ENCODE peak calls at places on chromosomes 7 and 10, in four cellular contexts. U is fibroblast of mammary gland, Q is cardiac fibroblast, S is mammary epithelial cell. P is an unnamed sample.

GRCh38 chr10:117198088-117198487 is 799 bp downstream of the KCNK18 start:
- DNase-seq in U (no peak), S (no peak), Q (no peak), P (no peak)

GRCh38 chr10:70295946-70296345 is 12.1 kb upstream of the NPFFR1 start:
- DNase-seq in U (no peak), Q (no peak), S (no peak), P (no peak)

GRCh38 chr7:140079121-140079536 is 16.4 kb upstream of the PARP12 start:
- DNase-seq in S (peak), Q (peak), U (peak), P (no peak)

GRCh38 chr10:59682986-59683937 is 26.4 kb downstream of the SLC16A9 start:
- DNase-seq in Q (no peak), S (peak), U (peak), P (no peak)

GRCh38 chr10:98267894-98268693 is at the start of gene LOXL4:
- DNase-seq in S (no peak), U (peak), Q (peak), P (no peak)

GRCh38 chr7:157129200-157129599 is 9.5 kb upstream of the UBE3C start:
- DNase-seq in U (no peak), Q (no peak), S (no peak), P (no peak)

GRCh38 chr7:143145-143751 is 49.1 kb upstream of the FAM20C start:
- DNase-seq in Q (no peak), S (no peak), U (no peak), P (no peak)

GRCh38 chr7:76356823-76357222 is 2.0 kb downstream of the YWHAG start:
- DNase-seq in S (peak), Q (no peak), U (peak), P (no peak)

GRCh38 chr10:600876-601275 is 88.6 kb downstream of the DIP2C start:
- DNase-seq in Q (no peak), U (peak), S (no peak), P (no peak)

GRCh38 chr10:93600861-93601773 is at the start of gene RBP4:
- DNase-seq in Q (peak), U (peak), S (no peak), P (no peak)

DNA sequence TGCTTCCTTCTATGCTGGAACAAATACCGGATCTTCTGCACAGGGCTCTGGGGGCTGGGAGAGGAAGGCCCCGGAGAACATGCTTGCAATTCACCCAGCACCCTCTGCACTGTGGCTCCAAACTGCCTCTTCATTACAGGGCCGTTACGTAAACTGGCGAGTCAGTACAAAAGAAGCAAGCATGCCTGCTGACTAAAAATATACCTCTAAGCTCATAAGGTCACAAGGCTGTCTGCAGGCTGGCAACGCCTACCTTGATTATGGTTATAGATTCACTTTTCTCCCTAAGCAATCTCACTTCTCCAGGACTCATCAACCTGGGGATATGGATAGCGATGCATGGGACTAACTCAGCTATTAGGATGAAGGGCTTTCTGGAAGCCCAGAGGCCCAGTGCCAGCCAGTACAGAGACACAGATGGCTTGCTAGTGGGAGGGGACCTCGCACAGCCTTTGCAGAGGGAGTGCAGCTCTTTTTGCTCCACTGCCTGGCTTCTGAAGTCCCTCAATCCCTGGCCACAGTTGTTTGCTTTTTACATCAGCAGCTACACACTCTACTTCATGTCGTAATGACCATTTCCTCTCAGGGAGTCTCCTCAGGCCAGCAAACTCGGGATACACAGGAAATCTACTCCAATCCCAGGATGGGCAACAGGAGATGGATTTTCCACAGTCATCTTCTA is 96.1 kb downstream of the SH3PXD2A start:
- DNase-seq in S (peak), U (peak), Q (peak), P (no peak)
- TF ChIP-seq CTCF in S (no peak), U (no peak), Q (peak), P (no peak)

DNA sequence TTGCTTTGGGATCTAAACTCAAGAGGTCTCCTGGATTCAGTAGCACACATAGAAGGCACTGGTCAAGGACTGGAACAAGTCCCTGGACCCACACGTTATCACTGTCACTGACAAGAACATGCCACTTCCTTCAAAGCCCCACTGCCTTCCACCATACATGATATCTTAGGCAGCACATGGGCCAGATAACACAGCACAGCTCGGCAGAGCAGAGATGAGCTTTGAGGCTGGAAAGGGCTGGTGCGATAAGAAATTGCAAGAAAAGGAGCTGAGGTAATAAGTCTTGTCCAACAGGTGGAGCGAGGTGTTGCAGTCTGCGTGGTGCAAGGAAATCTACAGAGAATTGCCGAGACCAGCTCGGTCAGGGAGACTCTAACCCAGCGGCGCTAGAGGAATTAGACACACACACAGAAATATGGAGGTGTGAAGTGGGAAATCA is 139.8 kb upstream of the CDK13 start:
- DNase-seq in Q (no peak), U (no peak), S (peak), P (no peak)
- TF ChIP-seq CTCF in Q (no peak), U (no peak), S (no peak), P (no peak)

DNA sequence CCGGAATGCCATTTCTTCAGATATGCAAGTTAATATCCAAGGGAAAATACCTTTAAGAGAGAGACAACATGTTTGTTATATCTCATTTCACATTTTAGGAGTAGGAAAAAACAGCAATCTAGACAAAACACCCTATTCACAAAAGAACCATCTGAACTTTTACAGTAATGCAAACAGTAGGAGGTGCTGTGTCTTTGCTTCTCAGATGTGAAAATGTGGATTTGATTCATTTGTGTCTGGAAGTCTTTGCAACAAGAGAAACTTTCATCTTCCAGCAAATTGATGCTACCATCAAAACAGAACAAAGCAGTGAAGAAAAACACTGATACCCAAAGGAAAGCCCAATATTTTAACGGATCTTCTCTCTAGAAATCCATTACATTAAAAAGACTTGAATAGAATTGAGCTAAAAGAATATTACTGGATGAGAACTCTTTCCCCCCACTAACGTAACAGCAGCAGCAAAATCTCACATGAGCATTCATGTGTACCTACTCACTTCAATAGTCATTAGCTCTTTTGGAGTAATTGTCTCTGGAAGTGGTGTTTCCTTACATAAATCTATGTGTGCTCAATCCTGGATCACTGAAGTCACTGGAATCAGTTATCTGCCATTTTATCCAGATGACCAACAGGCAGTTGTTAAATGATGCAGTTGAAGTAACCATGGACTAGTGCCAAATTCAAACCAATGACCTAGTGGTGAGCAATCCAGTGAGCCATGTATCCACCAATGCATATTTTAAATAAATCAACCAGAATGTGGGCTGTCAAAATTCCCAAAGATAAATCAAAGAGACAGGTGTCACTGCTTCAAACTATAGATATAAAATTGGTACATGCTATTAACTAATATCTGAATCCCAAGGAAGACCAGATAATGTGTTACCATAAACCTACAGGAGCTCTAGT is 1.8 kb downstream of the SEMA3C start:
- DNase-seq in Q (peak), S (peak), U (peak), P (no peak)
- TF ChIP-seq CTCF in Q (peak), S (peak), U (peak), P (no peak)

GRCh38 chr10:112767156-112767555 is 182.9 kb upstream of the TCF7L2 start:
- DNase-seq in S (no peak), Q (no peak), U (no peak), P (no peak)

GRCh38 chr10:112769611-112770370 is 180.3 kb upstream of the TCF7L2 start:
- DNase-seq in U (no peak), Q (no peak), S (no peak), P (no peak)

GRCh38 chr10:112765717-112766235 is 184.3 kb upstream of the TCF7L2 start:
- DNase-seq in Q (no peak), S (no peak), U (no peak), P (no peak)

GRCh38 chr10:112766636-112767035 is 183.4 kb upstream of the TCF7L2 start:
- DNase-seq in U (no peak), S (peak), Q (no peak), P (no peak)

DNA sequence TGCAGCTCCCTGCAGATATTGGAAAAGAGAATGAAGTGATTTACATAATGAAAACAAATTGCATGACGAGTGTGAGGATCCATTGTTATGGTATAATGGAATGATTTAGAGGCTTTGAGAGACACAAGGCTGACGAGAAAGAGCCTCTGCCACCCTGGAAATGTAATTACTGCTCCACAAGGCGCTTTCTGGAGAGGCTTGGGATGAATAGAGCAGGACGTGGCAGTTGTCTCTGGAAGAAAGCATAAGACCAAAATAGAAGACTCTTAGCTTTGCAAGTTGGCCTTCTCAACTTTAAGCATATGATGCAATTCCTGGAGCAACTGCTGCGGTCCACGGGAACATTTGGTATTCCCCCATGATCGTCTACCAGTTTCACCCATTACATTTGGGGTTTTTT is 181.9 kb upstream of the TCF7L2 start:
- DNase-seq in Q (no peak), S (no peak), U (no peak), P (no peak)
- TF ChIP-seq CTCF in Q (no peak), S (no peak), U (no peak), P (no peak)

DNA sequence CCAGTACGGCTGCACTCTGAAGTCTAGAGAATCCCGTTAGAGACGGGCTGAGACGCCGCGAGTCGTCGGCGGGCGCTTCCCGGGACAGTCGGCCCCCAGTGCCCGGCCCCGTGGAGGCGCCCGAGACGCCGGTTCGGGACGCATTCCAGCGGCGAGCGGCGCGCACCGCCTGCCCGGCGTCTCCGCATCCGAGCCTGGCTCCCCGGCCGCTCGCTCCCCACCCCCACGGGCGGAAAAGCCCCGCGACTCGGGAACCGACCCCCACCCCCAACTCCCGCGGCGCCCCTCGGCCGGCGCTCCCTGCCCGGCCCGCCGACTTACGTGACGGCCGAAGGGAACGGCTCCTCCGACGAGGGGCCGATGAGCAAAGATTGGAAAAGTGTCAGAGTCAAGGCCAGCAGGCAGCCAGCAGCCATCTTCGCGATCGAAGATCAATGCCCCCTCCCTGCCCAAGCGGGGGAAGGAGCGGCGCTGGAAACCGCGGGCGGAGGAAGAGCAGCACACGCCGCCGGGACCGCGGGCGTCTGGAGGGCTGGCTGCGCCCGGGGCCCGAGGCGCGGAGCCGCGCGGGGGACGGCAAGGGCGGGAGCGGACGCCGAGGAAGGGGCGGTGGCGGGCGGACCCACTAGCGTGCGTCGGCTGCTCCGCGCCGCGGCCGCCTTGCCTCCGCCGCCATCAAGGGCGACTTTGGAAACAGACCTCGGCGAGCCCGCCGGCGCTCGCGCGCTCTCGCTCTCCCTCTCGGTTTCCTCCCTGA is at the start of gene CACNA2D1:
- DNase-seq in Q (peak), S (peak), U (peak), P (no peak)
- TF ChIP-seq CTCF in Q (no peak), S (no peak), U (no peak), P (no peak)

GRCh38 chr7:105765846-105766245 is 110.6 kb downstream of the ATXN7L1 start:
- DNase-seq in S (no peak), U (peak), Q (no peak), P (no peak)

GRCh38 chr7:105760549-105761447 is 115.6 kb downstream of the ATXN7L1 start:
- DNase-seq in S (no peak), Q (peak), U (peak), P (peak)

GRCh38 chr7:105756402-105756801 is 120.0 kb downstream of the ATXN7L1 start:
- DNase-seq in U (no peak), S (no peak), Q (no peak), P (no peak)

GRCh38 chr7:105764506-105764905 is 111.9 kb downstream of the ATXN7L1 start:
- DNase-seq in S (no peak), U (no peak), Q (no peak), P (no peak)

GRCh38 chr7:105759670-105760548 is 116.5 kb downstream of the ATXN7L1 start:
- DNase-seq in S (peak), Q (peak), U (peak), P (no peak)
- TF ChIP-seq CTCF in S (peak), Q (peak), U (peak), P (peak)

GRCh38 chr10:71646592-71647292 is 72.8 kb downstream of the C10orf105 start:
- DNase-seq in S (no peak), Q (no peak), U (no peak), P (no peak)

GRCh38 chr10:71648595-71649320 is 70.8 kb downstream of the C10orf105 start:
- DNase-seq in U (no peak), Q (no peak), S (no peak), P (no peak)

GRCh38 chr10:71646051-71646450 is 73.5 kb downstream of the C10orf105 start:
- DNase-seq in Q (no peak), S (no peak), U (no peak), P (no peak)

GRCh38 chr10:71649631-71650030 is 69.9 kb downstream of the C10orf105 start:
- DNase-seq in U (no peak), Q (no peak), S (peak), P (no peak)

GRCh38 chr10:71647526-71648354 is 71.8 kb downstream of the C10orf105 start:
- DNase-seq in S (no peak), U (peak), Q (peak), P (no peak)
- TF ChIP-seq CTCF in S (peak), U (peak), Q (peak), P (no peak)